ENCODE peak calls at places on chromosomes 1 and 21, in nine cellular contexts. M is A549; B is CD8-positive, alpha-beta memory T cell; X is tibial nerve; F is CD8-positive, alpha-beta T cell; Y is mesenchymal stem cell; D is ascending aorta; K is left ventricle myocardium inferior; J is stomach. A is an unnamed sample.
A peak's percentile ranks its signal among the peaks of the same experiment; 100 is the strongest.

GRCh38 chr1:230230948-230231738 is 164.1 kb downstream of the GALNT2 start:
- DNase-seq in M (no peak), B (no peak), X (no peak), F (no peak), Y (no peak), D (no peak), K (no peak), J (no peak), A (no peak)

GRCh38 chr21:31644648-31645047 is 14.8 kb upstream of the SOD1 start:
- DNase-seq in M (no peak), B (no peak), X (no peak), F (no peak), Y (no peak), D (no peak), K (no peak), J (peak; percentile 53), A (no peak)

GRCh38 chr1:160018900-160019299 is 12.9 kb downstream of the PIGM start:
- DNase-seq in M (no peak), B (no peak), X (no peak), F (no peak), Y (peak; percentile 37), D (no peak), K (no peak), J (no peak), A (no peak)

GRCh38 chr21:17402885-17403477 is 109.9 kb upstream of the CXADR start:
- DNase-seq in M (no peak), B (no peak), X (no peak), F (no peak), Y (no peak), D (no peak), K (no peak), J (no peak), A (no peak)

GRCh38 chr1:188462837-188463236 is 1634.1 kb downstream of the PLA2G4A start:
- DNase-seq in M (no peak), B (no peak), X (no peak), F (no peak), Y (no peak), D (no peak), K (no peak), J (no peak), A (no peak)

GRCh38 chr21:44267655-44268142 is 6.0 kb upstream of the DNMT3L start:
- DNase-seq in M (no peak), B (peak; percentile 56), X (peak; percentile 15), F (peak; percentile 27), Y (no peak), D (no peak), K (no peak), J (no peak), A (no peak)

GRCh38 chr1:2540816-2541492 is 10.9 kb upstream of the HES5 start:
- DNase-seq in M (no peak), B (no peak), X (no peak), F (no peak), Y (no peak), D (no peak), K (no peak), J (no peak), A (no peak)

GRCh38 chr21:14545906-14546480 is at the start of gene SAMSN1:
- DNase-seq in M (no peak), B (peak; percentile 81), X (peak; percentile 26), F (peak; percentile 63), Y (peak; percentile 26), D (peak; percentile 70), K (no peak), J (peak; percentile 34), A (no peak)

GRCh38 chr1:25566730-25567341 is 23.4 kb downstream of the LDLRAP1 start:
- DNase-seq in M (no peak), B (no peak), X (peak; percentile 41), F (peak; percentile 75), Y (peak; percentile 78), D (peak; percentile 83), K (peak; percentile 62), J (no peak), A (no peak)

GRCh38 chr1:183226963-183227362 is 40.9 kb downstream of the LAMC2 start:
- DNase-seq in M (no peak), B (no peak), X (no peak), F (no peak), Y (no peak), D (no peak), K (no peak), J (no peak), A (no peak)

DNA sequence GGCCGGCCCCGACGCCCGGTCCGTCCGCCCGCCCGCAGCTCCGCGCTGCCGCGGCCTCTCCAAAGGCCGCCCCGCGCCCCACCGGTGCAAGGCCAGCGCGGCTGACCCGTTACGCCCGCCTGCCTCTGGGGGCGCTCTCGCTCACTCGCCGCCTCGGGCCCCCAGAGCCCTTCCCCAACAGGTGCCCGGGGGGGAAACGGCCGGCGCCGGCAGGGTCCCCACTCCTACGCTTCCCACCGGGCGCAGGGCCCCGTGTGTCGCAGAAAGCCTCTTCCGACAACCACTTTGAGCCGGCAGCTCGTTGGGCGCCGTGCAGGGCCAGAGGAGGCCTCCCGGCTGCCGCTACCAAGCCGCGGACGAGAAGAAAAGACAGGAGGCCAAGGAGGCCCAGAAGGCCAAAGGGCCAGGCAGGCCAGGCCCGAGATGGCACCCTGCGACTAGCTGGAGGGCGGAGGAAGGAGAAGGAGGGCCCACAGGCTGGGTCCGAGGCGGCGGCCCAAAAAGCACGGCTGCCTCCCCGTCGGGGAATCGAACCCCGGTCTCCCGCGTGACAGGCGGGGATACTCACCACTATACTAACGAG is 64.9 kb upstream of the FCGR2A start:
- DNase-seq in M (peak; percentile 78), B (peak; percentile 58), X (no peak), F (peak; percentile 56), Y (peak; percentile 71), D (peak; percentile 63), K (peak; percentile 53), J (peak; percentile 48), A (peak; percentile 42)
- H3K27ac ChIP-seq in M (peak overlapping the region; percentile 99), B (no peak overlapping the region), X (no peak overlapping the region), F (no peak overlapping the region), Y (no peak overlapping the region), D (no peak overlapping the region), K (peak overlapping the region; percentile 80), J (no peak overlapping the region), A (peak overlapping the region; percentile 74)

GRCh38 chr1:169689395-169689794 is 22.0 kb downstream of the SELL start:
- DNase-seq in M (no peak), B (no peak), X (no peak), F (no peak), Y (no peak), D (no peak), K (no peak), J (no peak), A (no peak)
- H3K4me3 ChIP-seq in M (no peak overlapping the region), B (no peak overlapping the region), X (no peak overlapping the region), F (no peak overlapping the region), Y (no peak overlapping the region), D (no peak overlapping the region), K (no peak overlapping the region), J (no peak overlapping the region), A (no peak overlapping the region)

GRCh38 chr1:214455971-214456867 is 95.2 kb downstream of the PTPN14 start:
- DNase-seq in M (no peak), B (no peak), X (no peak), F (no peak), Y (peak; percentile 42), D (no peak), K (no peak), J (no peak), A (no peak)
- H3K4me1 ChIP-seq in M (peaks cover 44% of the 10 kb centered on the region), B (no peaks in the 10 kb centered on the region), X (peaks cover 33% of the 10 kb centered on the region), F (no peaks in the 10 kb centered on the region), Y (peaks cover 19% of the 10 kb centered on the region), D (no peaks in the 10 kb centered on the region), K (peaks cover 46% of the 10 kb centered on the region), J (peaks cover 21% of the 10 kb centered on the region), A (peaks cover 12% of the 10 kb centered on the region)

GRCh38 chr1:53359934-53360276 is 32.0 kb upstream of the LRP8 start:
- DNase-seq in M (no peak), B (no peak), X (no peak), F (no peak), Y (no peak), D (peak; percentile 31), K (no peak), J (no peak), A (no peak)
- H3K27ac ChIP-seq in M (no peak overlapping the region), B (no peak overlapping the region), X (no peak overlapping the region), F (no peak overlapping the region), Y (no peak overlapping the region), D (no peak overlapping the region), K (no peak overlapping the region), J (no peak overlapping the region), A (no peak overlapping the region)

DNA sequence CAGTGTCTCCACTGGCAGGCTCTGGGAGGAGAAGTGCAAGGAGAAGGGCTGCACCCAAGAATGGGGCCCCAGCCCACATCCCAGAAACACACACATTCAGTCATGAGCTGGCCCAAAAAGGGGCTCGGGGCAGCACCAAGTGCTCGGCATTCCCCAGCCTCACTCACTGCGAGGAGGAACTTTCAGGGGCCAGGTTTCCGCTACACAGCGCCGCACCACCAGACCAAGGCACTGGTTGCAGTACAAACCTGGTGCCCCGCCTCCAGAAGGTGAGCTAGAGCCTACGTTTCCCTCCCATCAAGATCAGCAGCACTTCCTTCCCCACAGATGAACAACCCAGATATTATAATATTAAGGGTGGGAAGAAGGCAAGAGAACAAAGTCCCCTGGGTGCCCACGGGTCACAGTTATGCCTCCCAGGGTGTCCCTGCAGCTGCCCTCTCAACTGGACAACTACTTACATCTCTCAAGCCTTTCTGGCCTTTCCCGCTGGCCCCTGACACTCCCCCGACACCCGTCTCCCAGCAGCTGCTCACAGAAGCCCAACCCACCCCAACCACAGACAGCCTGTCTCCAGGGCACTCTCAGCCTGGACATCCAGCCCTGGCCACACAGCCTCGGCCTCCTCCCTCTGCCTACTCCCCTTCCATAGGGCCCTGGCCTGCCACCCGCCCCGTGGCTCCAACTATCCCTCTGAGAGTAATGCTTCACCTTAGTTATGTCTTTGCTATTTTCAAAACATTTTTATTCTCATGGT is 3.8 kb downstream of the PBXIP1 start:
- DNase-seq in M (no peak), B (peak; percentile 74), X (no peak), F (peak; percentile 72), Y (no peak), D (no peak), K (no peak), J (no peak), A (no peak)
- H3K4me3 ChIP-seq in M (no peak overlapping the region), B (peak overlapping the region; percentile 85), X (no peak overlapping the region), F (peak overlapping the region; percentile 71), Y (no peak overlapping the region), D (no peak overlapping the region), K (no peak overlapping the region), J (no peak overlapping the region), A (no peak overlapping the region)

GRCh38 chr1:90782046-90782445 is 64.9 kb upstream of the BARHL2 start:
- DNase-seq in M (no peak), B (no peak), X (no peak), F (no peak), Y (no peak), D (no peak), K (no peak), J (no peak), A (no peak)
- H3K4me1 ChIP-seq in M (no peaks in the 10 kb centered on the region), B (no peaks in the 10 kb centered on the region), X (no peaks in the 10 kb centered on the region), F (no peaks in the 10 kb centered on the region), Y (no peaks in the 10 kb centered on the region), D (no peaks in the 10 kb centered on the region), K (no peaks in the 10 kb centered on the region), J (no peaks in the 10 kb centered on the region), A (no peaks in the 10 kb centered on the region)